ENCODE peak calls at places on chromosome 9, in four cellular contexts. F, J, K and H are unnamed samples.

GRCh38 chr9:79929285-79929684 is 357.5 kb downstream of the TLE4 start:
- DNase-seq in F (no peak), J (no peak), K (no peak), H (no peak)

GRCh38 chr9:120730661-120731514 is 16.6 kb upstream of the MEGF9 start:
- DNase-seq in F (no peak), J (no peak), K (no peak), H (no peak)

GRCh38 chr9:136535070-136535469 is 10.8 kb downstream of the NOTCH1 start:
- DNase-seq in F (no peak), J (no peak), K (no peak), H (no peak)

GRCh38 chr9:126773004-126773607 is 31.7 kb upstream of the ZBTB43 start:
- DNase-seq in F (no peak), J (no peak), K (no peak), H (no peak)

GRCh38 chr9:88532320-88532719 is 2.7 kb upstream of the NXNL2 start:
- DNase-seq in F (no peak), J (no peak), K (no peak), H (no peak)

GRCh38 chr9:27591093-27591492 is 17.8 kb upstream of the C9orf72 start:
- DNase-seq in F (no peak), J (no peak), K (no peak), H (no peak)

GRCh38 chr9:18543406-18543965 is 69.5 kb downstream of the ADAMTSL1 start:
- DNase-seq in F (no peak), J (no peak), K (no peak), H (no peak)

GRCh38 chr9:33196736-33197135 is 29.6 kb upstream of the B4GALT1 start:
- DNase-seq in F (no peak), J (no peak), K (no peak), H (no peak)

GRCh38 chr9:71737455-71737854 is 30.9 kb downstream of the CEMIP2 start:
- DNase-seq in F (no peak), J (no peak), K (no peak), H (no peak)

GRCh38 chr9:135273077-135273476 is 185.6 kb downstream of the OLFM1 start:
- DNase-seq in F (no peak), J (no peak), K (no peak), H (no peak)

GRCh38 chr9:130444565-130445221 is at the start of gene ASS1:
- DNase-seq in F (no peak), J (no peak), K (peak; percentile 69), H (no peak)

GRCh38 chr9:32260481-32260880 is 124.0 kb upstream of the ACO1 start:
- DNase-seq in F (no peak), J (no peak), K (no peak), H (no peak)

GRCh38 chr9:111601237-111602018 is 2.0 kb upstream of the PTGR1 start:
- DNase-seq in F (no peak), J (no peak), K (no peak), H (no peak)

GRCh38 chr9:130805510-130806387 is 29.3 kb upstream of the ABL1 start:
- DNase-seq in F (no peak), J (no peak), K (no peak), H (no peak)

GRCh38 chr9:92954078-92954861 is 6.9 kb downstream of the FGD3 start:
- DNase-seq in F (no peak), J (no peak), K (peak; percentile 52), H (peak; percentile 76)

GRCh38 chr9:126783958-126784357 is 20.9 kb upstream of the ZBTB43 start:
- DNase-seq in F (no peak), J (no peak), K (no peak), H (no peak)

GRCh38 chr9:78786794-78787193 is 489.9 kb downstream of the PSAT1 start:
- DNase-seq in F (no peak), J (no peak), K (no peak), H (no peak)

GRCh38 chr9:13847270-13847669 is 466.7 kb downstream of the NFIB start:
- DNase-seq in F (no peak), J (no peak), K (no peak), H (no peak)

GRCh38 chr9:127898433-127899199 is 787 bp downstream of the ST6GALNAC6 start:
- DNase-seq in F (no peak), J (no peak), K (no peak), H (no peak)

GRCh38 chr9:108245331-108245730 is 610.5 kb downstream of the ACTL7B start:
- DNase-seq in F (no peak), J (no peak), K (no peak), H (no peak)

GRCh38 chr9:124513374-124513994 is 6.3 kb upstream of the NR5A1 start:
- DNase-seq in F (no peak), J (peak; percentile 22), K (no peak), H (no peak)

GRCh38 chr9:128275198-128276007 is at the start of gene GOLGA2:
- DNase-seq in F (no peak), J (no peak), K (no peak), H (peak; percentile 10)

GRCh38 chr9:77679088-77679487 is 31.0 kb upstream of the GNA14 start:
- DNase-seq in F (no peak), J (no peak), K (no peak), H (no peak)

GRCh38 chr9:121800376-121800775 is 148.9 kb downstream of the DAB2IP start:
- DNase-seq in F (no peak), J (no peak), K (no peak), H (no peak)

GRCh38 chr9:98129451-98129881 is 10.4 kb upstream of the TRIM14 start:
- DNase-seq in F (no peak), J (no peak), K (no peak), H (no peak)

GRCh38 chr9:129626079-129626943 is at the start of gene NTMT1:
- DNase-seq in F (no peak), J (peak; percentile 78), K (peak; percentile 69), H (peak; percentile 94)

GRCh38 chr9:18665947-18666346 is 192.0 kb downstream of the ADAMTSL1 start:
- DNase-seq in F (no peak), J (no peak), K (no peak), H (no peak)

GRCh38 chr9:110900917-110901316 is 137.4 kb downstream of the LPAR1 start:
- DNase-seq in F (no peak), J (no peak), K (no peak), H (no peak)

GRCh38 chr9:76322810-76323209 is 71.4 kb downstream of the RFK start:
- DNase-seq in F (no peak), J (no peak), K (no peak), H (no peak)

GRCh38 chr9:38096238-38096805 is 27.3 kb upstream of the SHB start:
- DNase-seq in F (no peak), J (no peak), K (no peak), H (no peak)

GRCh38 chr9:100167176-100167575 is 68.1 kb downstream of the INVS start:
- DNase-seq in F (no peak), J (no peak), K (no peak), H (no peak)

GRCh38 chr9:95399261-95399660 is 81.8 kb upstream of the FANCC start:
- DNase-seq in F (no peak), J (no peak), K (peak; percentile 12), H (no peak)

GRCh38 chr9:32136700-32137339 is 247.6 kb upstream of the ACO1 start:
- DNase-seq in F (peak; percentile 20), J (no peak), K (no peak), H (no peak)

GRCh38 chr9:130869250-130869649 is 27.4 kb downstream of the QRFP start:
- DNase-seq in F (no peak), J (no peak), K (no peak), H (no peak)

GRCh38 chr9:3526903-3527652 is 1.3 kb upstream of the RFX3 start:
- DNase-seq in F (no peak), J (peak; percentile 81), K (peak; percentile 39), H (no peak)

GRCh38 chr9:38092200-38092524 is 23.1 kb upstream of the SHB start:
- DNase-seq in F (no peak), J (no peak), K (no peak), H (no peak)

GRCh38 chr9:87973791-87974292 is 491 bp downstream of the CDK20 start:
- DNase-seq in F (no peak), J (no peak), K (no peak), H (no peak)